ENCODE peak calls at places on chromosomes 12 and 14, in six cellular contexts. One of them, this sample, is unnamed.

GRCh38 chr12:43858991-43859390 is 23.1 kb downstream of the TMEM117 start:
- DNase-seq in A549: no peak
- DNase-seq in GM12878: no peak
- DNase-seq in endothelial cell of umbilical vein: no peak
- DNase-seq in HepG2: no peak
- DNase-seq in K562: no peak
- DNase-seq in this sample: no peak

GRCh38 chr12:79534029-79534867 is 156.5 kb downstream of the PAWR start:
- DNase-seq in A549: no peak
- DNase-seq in GM12878: no peak
- DNase-seq in endothelial cell of umbilical vein: no peak
- DNase-seq in HepG2: no peak
- DNase-seq in K562: no peak
- DNase-seq in this sample: no peak

GRCh38 chr14:81473456-81474155 is 60.0 kb downstream of the SEL1L start:
- DNase-seq in A549: no peak
- DNase-seq in GM12878: no peak
- DNase-seq in endothelial cell of umbilical vein: no peak
- DNase-seq in HepG2: no peak
- DNase-seq in K562: no peak
- DNase-seq in this sample: no peak

GRCh38 chr14:104098272-104099095 is 13.0 kb downstream of the ASPG start:
- DNase-seq in A549: no peak
- DNase-seq in GM12878: no peak
- DNase-seq in endothelial cell of umbilical vein: no peak
- DNase-seq in HepG2: no peak
- DNase-seq in K562: no peak
- DNase-seq in this sample: no peak

GRCh38 chr12:99435095-99435791 is 212.3 kb upstream of the GARIN6 start:
- DNase-seq in A549: no peak
- DNase-seq in GM12878: no peak
- DNase-seq in endothelial cell of umbilical vein: no peak
- DNase-seq in HepG2: no peak
- DNase-seq in K562: no peak
- DNase-seq in this sample: no peak

GRCh38 chr12:131942671-131943070 is 7.1 kb upstream of the EP400 start:
- DNase-seq in A549: no peak
- DNase-seq in GM12878: no peak
- DNase-seq in endothelial cell of umbilical vein: no peak
- DNase-seq in HepG2: no peak
- DNase-seq in K562: no peak
- DNase-seq in this sample: no peak

GRCh38 chr14:100103261-100104005 is 38.2 kb downstream of the EVL start:
- DNase-seq in A549: no peak
- DNase-seq in GM12878: no peak
- DNase-seq in endothelial cell of umbilical vein: peak
- DNase-seq in HepG2: no peak
- DNase-seq in K562: no peak
- DNase-seq in this sample: no peak

GRCh38 chr14:50726372-50727107 is 58.4 kb upstream of the SAV1 start:
- DNase-seq in A549: no peak
- DNase-seq in GM12878: no peak
- DNase-seq in endothelial cell of umbilical vein: no peak
- DNase-seq in HepG2: no peak
- DNase-seq in K562: no peak
- DNase-seq in this sample: no peak

GRCh38 chr14:59919582-59920377 is at the start of gene LRRC9:
- DNase-seq in A549: no peak
- DNase-seq in GM12878: no peak
- DNase-seq in endothelial cell of umbilical vein: no peak
- DNase-seq in HepG2: peak
- DNase-seq in K562: peak
- DNase-seq in this sample: peak

GRCh38 chr12:51028126-51028810 is 2.1 kb upstream of the SLC11A2 start:
- DNase-seq in A549: peak
- DNase-seq in GM12878: no peak
- DNase-seq in endothelial cell of umbilical vein: peak
- DNase-seq in HepG2: peak
- DNase-seq in K562: peak
- DNase-seq in this sample: peak

GRCh38 chr12:123938679-123939480 is 33.8 kb downstream of the CCDC92 start:
- DNase-seq in A549: peak
- DNase-seq in GM12878: no peak
- DNase-seq in endothelial cell of umbilical vein: no peak
- DNase-seq in HepG2: no peak
- DNase-seq in K562: peak
- DNase-seq in this sample: no peak
- TF ChIP-seq CTCF in A549: peak
- TF ChIP-seq CTCF in GM12878: peak
- TF ChIP-seq CTCF in endothelial cell of umbilical vein: peak
- TF ChIP-seq CTCF in HepG2: peak
- TF ChIP-seq CTCF in K562: peak
- TF ChIP-seq CTCF in this sample: peak

DNA sequence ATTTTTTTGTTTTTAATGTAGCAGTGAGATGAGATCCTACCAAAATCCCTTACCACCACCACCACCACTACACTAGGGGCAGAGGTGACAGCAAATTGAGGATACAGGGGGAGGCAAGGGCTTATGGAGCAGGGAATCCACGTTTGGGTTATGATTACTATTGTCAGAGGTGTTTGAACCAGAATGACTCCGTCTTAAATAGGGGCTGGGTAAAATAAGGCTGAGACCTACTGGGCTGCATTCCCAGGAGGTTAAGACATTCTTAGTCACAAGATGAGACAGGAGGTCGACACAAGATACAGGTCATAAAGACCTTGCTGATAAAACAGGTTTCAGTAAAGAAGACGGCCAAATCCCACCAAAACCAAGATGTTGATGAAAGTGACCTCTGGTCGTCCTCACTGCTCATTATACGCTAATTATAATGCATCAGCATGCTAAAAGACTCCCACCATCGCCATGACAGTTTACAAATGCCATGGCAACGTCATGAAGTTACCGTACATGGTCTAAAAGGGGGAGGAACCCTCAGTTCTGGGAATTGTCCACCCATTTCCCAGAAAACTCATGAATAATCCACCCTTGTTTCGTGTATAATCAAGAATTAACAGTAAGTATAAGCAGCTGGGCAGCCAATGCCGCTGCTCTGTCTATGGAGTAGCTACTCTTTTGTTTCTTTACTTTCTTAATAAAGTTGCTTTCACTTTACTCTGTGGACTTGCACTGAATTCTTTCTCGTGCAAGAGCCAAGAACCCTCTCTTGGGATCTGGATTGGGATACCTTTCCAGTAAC is 16.6 kb upstream of the CRY1 start:
- DNase-seq in A549: no peak
- DNase-seq in GM12878: no peak
- DNase-seq in endothelial cell of umbilical vein: no peak
- DNase-seq in HepG2: no peak
- DNase-seq in K562: no peak
- DNase-seq in this sample: no peak
- H3K4me3 ChIP-seq in A549: no peak
- H3K4me3 ChIP-seq in GM12878: no peak
- H3K4me3 ChIP-seq in endothelial cell of umbilical vein: no peak
- H3K4me3 ChIP-seq in HepG2: peak
- H3K4me3 ChIP-seq in K562: peak
- H3K4me3 ChIP-seq in this sample: no peak

GRCh38 chr12:59823535-59823934 is 227.7 kb downstream of the SLC16A7 start:
- DNase-seq in A549: no peak
- DNase-seq in GM12878: no peak
- DNase-seq in endothelial cell of umbilical vein: no peak
- DNase-seq in HepG2: no peak
- DNase-seq in K562: no peak
- DNase-seq in this sample: no peak

DNA sequence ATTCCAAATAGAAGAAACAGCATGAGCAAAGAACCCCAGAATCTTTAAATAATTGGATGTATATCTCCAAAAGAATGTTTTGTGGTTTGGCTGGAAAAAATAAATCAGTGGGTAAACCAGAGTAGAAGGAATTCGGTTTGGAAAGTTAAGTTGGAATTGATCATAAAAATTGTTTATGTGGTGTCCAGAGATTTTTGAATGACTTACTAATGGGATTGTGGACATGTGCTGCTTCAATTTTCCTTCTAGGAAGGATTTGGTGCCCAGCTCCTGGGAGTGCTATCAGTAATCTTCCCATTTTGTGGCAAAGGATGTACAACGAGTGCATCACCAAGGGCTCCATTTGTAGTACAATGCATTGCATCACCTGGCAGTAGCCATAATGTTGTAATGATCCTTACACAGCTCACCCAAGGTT is 224.8 kb downstream of the SLC16A7 start:
- DNase-seq in A549: no peak
- DNase-seq in GM12878: no peak
- DNase-seq in endothelial cell of umbilical vein: no peak
- DNase-seq in HepG2: no peak
- DNase-seq in K562: no peak
- DNase-seq in this sample: no peak
- TF ChIP-seq MYC in A549: no peak
- TF ChIP-seq MYC in GM12878: no peak
- TF ChIP-seq MYC in endothelial cell of umbilical vein: no peak
- TF ChIP-seq MYC in HepG2: no peak
- TF ChIP-seq MYC in K562: no peak
- TF ChIP-seq MYC in this sample: no peak

GRCh38 chr12:109134186-109134917 is 18.0 kb downstream of the ACACB start:
- DNase-seq in A549: peak
- DNase-seq in GM12878: no peak
- DNase-seq in endothelial cell of umbilical vein: no peak
- DNase-seq in HepG2: no peak
- DNase-seq in K562: peak
- DNase-seq in this sample: peak
- TF ChIP-seq CTCF in A549: peak
- TF ChIP-seq CTCF in GM12878: peak
- TF ChIP-seq CTCF in endothelial cell of umbilical vein: peak
- TF ChIP-seq CTCF in HepG2: peak
- TF ChIP-seq CTCF in K562: peak
- TF ChIP-seq CTCF in this sample: peak

GRCh38 chr12:94074216-94074969 is 74.0 kb upstream of the PLXNC1 start:
- DNase-seq in A549: no peak
- DNase-seq in GM12878: no peak
- DNase-seq in endothelial cell of umbilical vein: no peak
- DNase-seq in HepG2: no peak
- DNase-seq in K562: no peak
- DNase-seq in this sample: no peak

GRCh38 chr12:94077209-94077608 is 71.2 kb upstream of the PLXNC1 start:
- DNase-seq in A549: no peak
- DNase-seq in GM12878: no peak
- DNase-seq in endothelial cell of umbilical vein: no peak
- DNase-seq in HepG2: no peak
- DNase-seq in K562: no peak
- DNase-seq in this sample: no peak

GRCh38 chr12:94078138-94078723 is 70.1 kb upstream of the PLXNC1 start:
- DNase-seq in A549: no peak
- DNase-seq in GM12878: no peak
- DNase-seq in endothelial cell of umbilical vein: no peak
- DNase-seq in HepG2: peak
- DNase-seq in K562: no peak
- DNase-seq in this sample: no peak

GRCh38 chr12:94073441-94074051 is 74.8 kb upstream of the PLXNC1 start:
- DNase-seq in A549: no peak
- DNase-seq in GM12878: no peak
- DNase-seq in endothelial cell of umbilical vein: no peak
- DNase-seq in HepG2: no peak
- DNase-seq in K562: no peak
- DNase-seq in this sample: no peak

DNA sequence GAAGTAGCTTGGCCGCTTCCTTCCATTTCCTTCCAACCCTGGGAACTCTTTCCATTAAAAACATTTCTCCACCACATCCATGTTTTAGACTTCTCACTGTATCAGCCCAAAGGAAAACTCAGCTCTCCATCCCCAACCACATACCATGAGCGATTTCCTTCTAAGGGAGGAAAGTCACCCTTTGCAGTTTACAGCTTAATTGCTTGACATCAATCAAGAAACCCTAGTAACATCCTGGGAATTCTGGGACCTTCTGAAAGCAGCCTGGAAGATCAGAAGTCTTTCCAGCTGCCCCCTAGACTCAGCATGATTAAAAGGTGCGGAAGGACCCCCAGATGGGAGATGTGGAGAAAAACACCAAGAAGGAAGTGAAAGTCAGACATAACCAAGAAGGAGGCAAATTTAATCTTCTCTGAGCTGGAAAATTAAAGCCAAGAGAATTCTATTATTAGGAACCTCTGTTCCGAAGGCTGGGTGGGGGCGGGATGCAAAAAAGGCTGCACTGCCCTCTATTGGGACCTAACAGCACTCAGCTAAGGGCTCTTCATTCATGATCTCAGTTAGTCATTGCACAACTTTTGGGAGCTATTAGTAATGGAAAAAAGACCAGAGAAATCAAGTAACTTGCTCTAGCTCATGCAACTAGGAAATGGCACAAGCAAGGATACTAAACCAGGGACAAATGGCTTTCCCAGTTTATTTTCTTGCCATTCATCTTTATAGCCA is 73.2 kb upstream of the PLXNC1 start:
- DNase-seq in A549: peak
- DNase-seq in GM12878: no peak
- DNase-seq in endothelial cell of umbilical vein: peak
- DNase-seq in HepG2: peak
- DNase-seq in K562: peak
- DNase-seq in this sample: peak
- H3K4me3 ChIP-seq in A549: no peak
- H3K4me3 ChIP-seq in GM12878: no peak
- H3K4me3 ChIP-seq in endothelial cell of umbilical vein: no peak
- H3K4me3 ChIP-seq in HepG2: no peak
- H3K4me3 ChIP-seq in K562: no peak
- H3K4me3 ChIP-seq in this sample: no peak

GRCh38 chr12:102959391-102959790 is 1.9 kb downstream of the ASCL1 start:
- DNase-seq in A549: no peak
- DNase-seq in GM12878: no peak
- DNase-seq in endothelial cell of umbilical vein: no peak
- DNase-seq in HepG2: no peak
- DNase-seq in K562: no peak
- DNase-seq in this sample: no peak
- TF ChIP-seq MYC in A549: no peak
- TF ChIP-seq MYC in GM12878: no peak
- TF ChIP-seq MYC in endothelial cell of umbilical vein: no peak
- TF ChIP-seq MYC in HepG2: no peak
- TF ChIP-seq MYC in K562: no peak
- TF ChIP-seq MYC in this sample: no peak

This sample was measured in NB4.